ENCODE peak calls at places on chromosome 14, in four cellular contexts. K is suprapubic skin, M is heart left ventricle, W is A549. U is an unnamed sample.

GRCh38 chr14:74593241-74593985 is 18.6 kb downstream of the LTBP2 start:
- DNase-seq in K (no peak), M (no peak), W (no peak), U (no peak)

GRCh38 chr14:89359477-89360222 is 57.4 kb downstream of the FOXN3 start:
- DNase-seq in K (no peak), M (no peak), W (no peak), U (no peak)

GRCh38 chr14:20652996-20653975 is 11.8 kb upstream of the OR6S1 start:
- DNase-seq in W (peak; percentile 97), K (no peak), M (no peak), U (no peak)

GRCh38 chr14:33949051-33950037 is 1.5 kb downstream of the EGLN3 start:
- DNase-seq in M (no peak), W (no peak), K (no peak), U (no peak)

GRCh38 chr14:51004352-51004800 is 60.1 kb upstream of the PYGL start:
- DNase-seq in W (peak; percentile 73), M (no peak), K (no peak), U (no peak)

GRCh38 chr14:91229743-91230200 is 14.7 kb downstream of the GPR68 start:
- DNase-seq in K (no peak), W (no peak), M (no peak), U (no peak)

GRCh38 chr14:94935901-94936300 is 166.0 kb upstream of the GSC start:
- DNase-seq in M (no peak), K (no peak), W (no peak), U (peak; percentile 83)

GRCh38 chr14:100673085-100673806 is 53.4 kb upstream of the DLK1 start:
- DNase-seq in W (no peak), K (no peak), M (no peak), U (no peak)

GRCh38 chr14:32224731-32225377 is 21.8 kb upstream of the RNU6-8 start:
- DNase-seq in K (no peak), M (peak; percentile 31), W (peak; percentile 52), U (no peak)

GRCh38 chr14:95313707-95314106 is 6.0 kb downstream of the CLMN start:
- DNase-seq in K (no peak), M (peak; percentile 46), W (peak; percentile 67), U (peak; percentile 94)

GRCh38 chr14:33564774-33565630 is 385.9 kb downstream of the EGLN3 start:
- DNase-seq in M (no peak), K (no peak), W (no peak), U (no peak)

GRCh38 chr14:80388980-80389711 is 177.8 kb upstream of the DIO2 start:
- DNase-seq in W (peak; percentile 55), M (no peak), K (no peak), U (no peak)

GRCh38 chr14:76770521-76771431 is 9.5 kb downstream of the VASH1 start:
- DNase-seq in W (no peak), M (no peak), K (peak; percentile 48), U (peak; percentile 7)

GRCh38 chr14:93085916-93086315 is 29.8 kb downstream of the ITPK1 start:
- DNase-seq in K (no peak), M (no peak), W (peak; percentile 16), U (no peak)

GRCh38 chr14:34347683-34348082 is 114.4 kb downstream of the SPTSSA start:
- DNase-seq in W (no peak), M (no peak), K (no peak), U (no peak)

GRCh38 chr14:51564986-51565604 is 86.6 kb upstream of the FRMD6 start:
- DNase-seq in K (no peak), W (no peak), M (no peak), U (no peak)

GRCh38 chr14:74577247-74577947 is 34.6 kb downstream of the LTBP2 start:
- DNase-seq in K (no peak), W (no peak), M (no peak), U (no peak)

GRCh38 chr14:89507521-89507920 is 90.5 kb upstream of the FOXN3 start:
- DNase-seq in M (no peak), W (peak; percentile 9), K (no peak), U (no peak)

GRCh38 chr14:32913725-32914124 is 25.0 kb upstream of the NPAS3 start:
- DNase-seq in M (no peak), W (no peak), K (no peak), U (no peak)

GRCh38 chr14:103016071-103016470 is 41.3 kb downstream of the CDC42BPB start:
- DNase-seq in W (no peak), M (peak; percentile 26), K (no peak), U (no peak)

GRCh38 chr14:20997564-20997963 is 1.5 kb upstream of the SLC39A2 start:
- DNase-seq in M (no peak), K (no peak), W (no peak), U (no peak)

GRCh38 chr14:56422703-56423213 is 156.8 kb upstream of the TMEM260 start:
- DNase-seq in W (peak; percentile 50), M (peak; percentile 45), K (no peak), U (peak; percentile 78)

GRCh38 chr14:51563560-51563959 is 88.2 kb upstream of the FRMD6 start:
- DNase-seq in M (no peak), W (no peak), K (no peak), U (no peak)

GRCh38 chr14:42671636-42672035 is 1065.0 kb downstream of the LRFN5 start:
- DNase-seq in W (no peak), K (no peak), M (no peak), U (no peak)

GRCh38 chr14:63938198-63939005 is 85.6 kb downstream of the SYNE2 start:
- DNase-seq in M (no peak), K (no peak), W (no peak), U (no peak)

GRCh38 chr14:75934998-75935628 is 46.7 kb downstream of the TGFB3 start:
- DNase-seq in M (no peak), W (no peak), K (no peak), U (no peak)

GRCh38 chr14:21382886-21383847 is 652 bp downstream of the SUPT16H start:
- DNase-seq in K (no peak), M (peak; percentile 40), W (peak; percentile 58), U (peak; percentile 22)

GRCh38 chr14:35399083-35399807 is 5.3 kb downstream of the NFKBIA start:
- DNase-seq in M (no peak), K (no peak), W (no peak), U (no peak)

GRCh38 chr14:99320105-99320572 is 48.1 kb upstream of the BCL11B start:
- DNase-seq in K (no peak), W (peak; percentile 71), M (no peak), U (peak; percentile 76)

GRCh38 chr14:74846968-74847549 is 28.9 kb downstream of the PROX2 start:
- DNase-seq in M (no peak), W (no peak), K (no peak), U (no peak)

GRCh38 chr14:88379706-88380343 is 5.6 kb upstream of the SPATA7 start:
- DNase-seq in K (no peak), M (no peak), W (no peak), U (no peak)

GRCh38 chr14:61379639-61380184 is 58.3 kb downstream of the PRKCH start:
- DNase-seq in M (no peak), K (no peak), W (no peak), U (no peak)

GRCh38 chr14:98592611-98593170 is 679.3 kb downstream of the BCL11B start:
- DNase-seq in M (no peak), K (no peak), W (no peak), U (no peak)

GRCh38 chr14:76929927-76930326 is 98.6 kb downstream of the IRF2BPL start:
- DNase-seq in M (peak; percentile 41), W (no peak), K (no peak), U (no peak)

DNA sequence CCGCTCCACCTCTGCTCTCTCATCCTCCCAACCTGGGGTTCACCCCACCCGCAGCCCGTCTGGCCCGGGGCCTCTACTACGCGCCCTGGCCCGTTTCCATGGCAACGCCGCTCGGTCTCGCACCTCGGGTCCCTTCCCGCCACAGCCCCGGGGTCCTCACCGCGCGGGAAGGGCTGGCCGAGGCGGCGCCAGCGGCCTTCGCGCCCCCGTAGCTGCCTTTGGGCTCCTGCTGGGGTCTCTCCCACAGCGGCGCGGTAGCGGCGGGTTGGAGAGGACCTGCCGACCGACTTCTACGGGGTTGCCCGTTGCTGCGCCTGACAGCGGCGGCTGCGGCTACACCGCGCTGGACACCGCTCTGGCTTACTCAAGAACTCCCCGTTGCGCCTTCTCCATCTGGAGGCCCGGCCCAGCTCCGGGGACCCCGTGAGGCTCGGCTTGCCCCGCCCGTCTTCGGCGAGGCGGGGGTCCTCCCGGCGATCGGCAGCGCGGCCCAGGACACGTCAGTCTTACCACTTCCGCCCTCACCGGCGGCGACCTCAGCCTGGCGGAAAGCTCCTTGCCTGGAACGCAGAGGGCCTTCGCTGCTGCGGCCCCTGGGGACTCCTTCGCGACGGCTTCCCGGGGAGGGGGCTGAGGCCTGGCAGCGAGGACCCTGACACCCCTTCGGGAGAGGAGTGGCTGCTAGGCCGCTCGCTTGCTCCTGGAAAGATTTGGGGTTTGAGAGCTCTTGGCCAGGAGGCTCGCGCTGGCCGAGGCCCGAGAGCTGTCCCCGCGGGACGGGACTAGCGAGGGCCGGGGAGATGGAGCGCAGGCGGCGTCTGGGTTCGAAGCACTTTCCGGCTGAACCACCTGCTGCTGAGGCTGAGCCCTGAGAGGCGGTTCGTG is at the start of gene TM9SF1:
- DNase-seq in W (peak; percentile 90), M (peak; percentile 93), K (peak; percentile 94), U (peak; percentile 81)
- TF ChIP-seq POLR2A in W (peak; percentile 78), M (no peak), K (peak; percentile 48), U (no peak)

GRCh38 chr14:53295985-53296582 is 143.0 kb upstream of the DDHD1 start:
- DNase-seq in M (no peak), K (no peak), W (peak; percentile 39), U (no peak)
- TF ChIP-seq CTCF in M (peak; percentile 81), K (peak; percentile 51), W (peak; percentile 85), U (no peak)

DNA sequence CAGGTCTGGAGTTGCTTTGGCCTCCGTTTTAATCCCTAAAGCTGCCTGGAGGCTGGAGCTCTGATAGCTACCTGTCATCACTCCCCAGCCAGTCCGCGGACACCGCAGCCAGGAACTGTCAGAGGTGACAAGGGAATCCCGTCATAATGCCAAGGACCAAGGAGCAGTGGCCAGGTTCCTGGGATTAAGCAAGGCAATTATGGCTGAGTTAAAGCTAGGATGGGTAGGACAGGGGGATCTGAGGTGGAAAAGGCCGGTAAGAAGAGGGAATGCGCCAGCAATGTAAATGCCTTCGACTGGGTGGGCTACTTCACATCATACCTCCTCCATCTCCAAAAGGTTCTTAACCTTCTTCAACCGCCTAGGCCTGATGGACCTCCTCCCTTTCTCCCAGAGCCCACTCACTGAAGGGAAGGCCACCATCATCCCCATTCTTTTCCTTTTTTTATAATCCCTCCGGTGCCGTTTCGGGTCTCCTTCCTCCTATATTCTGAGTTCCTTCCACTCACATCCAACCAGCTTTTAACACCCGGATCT is 1.9 kb downstream of the PPP1R3E start:
- DNase-seq in W (no peak), K (peak; percentile 80), M (peak; percentile 73), U (peak; percentile 92)
- TF ChIP-seq POLR2A in W (no peak), K (no peak), M (no peak), U (no peak)

GRCh38 chr14:24077086-24077485 is 5.7 kb downstream of the CPNE6 start:
- DNase-seq in M (no peak), K (no peak), W (no peak), U (no peak)
- TF ChIP-seq CTCF in M (no peak), K (no peak), W (no peak), U (no peak)

GRCh38 chr14:68787235-68787727 is 5.6 kb downstream of the ZFP36L1 start:
- DNase-seq in K (peak; percentile 77), M (no peak), W (peak; percentile 53), U (peak; percentile 90)

GRCh38 chr14:68788275-68789001 is 4.4 kb downstream of the ZFP36L1 start:
- DNase-seq in M (no peak), K (no peak), W (no peak), U (no peak)

GRCh38 chr14:68785817-68786490 is 6.9 kb downstream of the ZFP36L1 start:
- DNase-seq in K (peak; percentile 67), M (no peak), W (peak; percentile 87), U (no peak)

GRCh38 chr14:68784995-68785816 is 7.7 kb downstream of the ZFP36L1 start:
- DNase-seq in W (peak; percentile 87), K (peak; percentile 78), M (no peak), U (no peak)

GRCh38 chr14:68786491-68787234 is 6.2 kb downstream of the ZFP36L1 start:
- DNase-seq in M (no peak), W (peak; percentile 86), K (peak; percentile 73), U (peak; percentile 86)
- TF ChIP-seq POLR2A in M (no peak), W (no peak), K (no peak), U (no peak)